ENCODE peak calls at places on chromosome 1, in five cellular contexts. One of them, this sample, is unnamed.

GRCh38 chr1:94856868-94857267 is 36.7 kb downstream of the SLC44A3 start:
- DNase-seq in HCT116: no peak
- DNase-seq in endothelial cell of umbilical vein: no peak
- DNase-seq in GM23338: no peak
- DNase-seq in heart right ventricle: no peak
- DNase-seq in this sample: no peak

GRCh38 chr1:33383489-33383888 is 47.4 kb downstream of the PHC2 start:
- DNase-seq in GM23338: no peak
- DNase-seq in HCT116: no peak
- DNase-seq in heart right ventricle: no peak
- DNase-seq in endothelial cell of umbilical vein: no peak
- DNase-seq in this sample: no peak

GRCh38 chr1:60679524-60679923 is 402.8 kb upstream of the NFIA start:
- DNase-seq in HCT116: no peak
- DNase-seq in endothelial cell of umbilical vein: no peak
- DNase-seq in heart right ventricle: no peak
- DNase-seq in GM23338: peak; percentile 55
- DNase-seq in this sample: no peak

GRCh38 chr1:64470670-64471217 is 815 bp downstream of the CACHD1 start:
- DNase-seq in heart right ventricle: peak; percentile 9
- DNase-seq in endothelial cell of umbilical vein: peak; percentile 46
- DNase-seq in GM23338: peak; percentile 55
- DNase-seq in HCT116: no peak
- DNase-seq in this sample: peak; percentile 28

GRCh38 chr1:199054706-199055105 is 415.9 kb downstream of the PTPRC start:
- DNase-seq in HCT116: no peak
- DNase-seq in endothelial cell of umbilical vein: no peak
- DNase-seq in heart right ventricle: no peak
- DNase-seq in GM23338: no peak
- DNase-seq in this sample: no peak

GRCh38 chr1:207850621-207851407 is 60.1 kb downstream of the CD34 start:
- DNase-seq in HCT116: no peak
- DNase-seq in heart right ventricle: no peak
- DNase-seq in GM23338: no peak
- DNase-seq in endothelial cell of umbilical vein: no peak
- DNase-seq in this sample: no peak

GRCh38 chr1:204146309-204146708 is 5.5 kb downstream of the ETNK2 start:
- DNase-seq in HCT116: no peak
- DNase-seq in endothelial cell of umbilical vein: no peak
- DNase-seq in GM23338: no peak
- DNase-seq in heart right ventricle: no peak
- DNase-seq in this sample: no peak

GRCh38 chr1:53979712-53980450 is 33.7 kb downstream of the LRRC42 start:
- DNase-seq in GM23338: peak; percentile 46
- DNase-seq in HCT116: no peak
- DNase-seq in heart right ventricle: no peak
- DNase-seq in endothelial cell of umbilical vein: no peak
- DNase-seq in this sample: no peak

GRCh38 chr1:24828183-24828886 is 83.1 kb downstream of the CLIC4 start:
- DNase-seq in heart right ventricle: no peak
- DNase-seq in GM23338: no peak
- DNase-seq in endothelial cell of umbilical vein: peak; percentile 29
- DNase-seq in HCT116: no peak
- DNase-seq in this sample: no peak

GRCh38 chr1:23148084-23148483 is 20.6 kb downstream of the LUZP1 start:
- DNase-seq in HCT116: no peak
- DNase-seq in GM23338: no peak
- DNase-seq in heart right ventricle: no peak
- DNase-seq in endothelial cell of umbilical vein: peak; percentile 39
- DNase-seq in this sample: no peak

GRCh38 chr1:28058971-28059878 is 29.2 kb downstream of the EYA3 start:
- DNase-seq in HCT116: no peak
- DNase-seq in GM23338: no peak
- DNase-seq in heart right ventricle: no peak
- DNase-seq in endothelial cell of umbilical vein: no peak
- DNase-seq in this sample: no peak

GRCh38 chr1:111516008-111516535 is 12.6 kb upstream of the ADORA3 start:
- DNase-seq in heart right ventricle: peak; percentile 86
- DNase-seq in endothelial cell of umbilical vein: peak; percentile 75
- DNase-seq in GM23338: peak; percentile 93
- DNase-seq in HCT116: no peak
- DNase-seq in this sample: peak; percentile 82

GRCh38 chr1:108598340-108598739 is 38.4 kb downstream of the EEIG2 start:
- DNase-seq in endothelial cell of umbilical vein: no peak
- DNase-seq in heart right ventricle: no peak
- DNase-seq in HCT116: no peak
- DNase-seq in GM23338: no peak
- DNase-seq in this sample: no peak

GRCh38 chr1:226479432-226479831 is 69.1 kb upstream of the STUM start:
- DNase-seq in HCT116: no peak
- DNase-seq in heart right ventricle: no peak
- DNase-seq in endothelial cell of umbilical vein: peak; percentile 14
- DNase-seq in GM23338: no peak
- DNase-seq in this sample: no peak

GRCh38 chr1:8381618-8382017 is 63.7 kb downstream of the SLC45A1 start:
- DNase-seq in HCT116: no peak
- DNase-seq in heart right ventricle: no peak
- DNase-seq in GM23338: no peak
- DNase-seq in endothelial cell of umbilical vein: no peak
- DNase-seq in this sample: no peak

GRCh38 chr1:116345830-116346229 is 27.2 kb upstream of the ATP1A1 start:
- DNase-seq in GM23338: peak; percentile 72
- DNase-seq in HCT116: no peak
- DNase-seq in endothelial cell of umbilical vein: no peak
- DNase-seq in heart right ventricle: no peak
- DNase-seq in this sample: no peak

GRCh38 chr1:230877139-230877923 is 9.0 kb upstream of the C1orf198 start:
- DNase-seq in HCT116: no peak
- DNase-seq in endothelial cell of umbilical vein: no peak
- DNase-seq in GM23338: no peak
- DNase-seq in heart right ventricle: no peak
- DNase-seq in this sample: no peak

GRCh38 chr1:226993676-226994356 is 53.7 kb downstream of the COQ8A start:
- DNase-seq in endothelial cell of umbilical vein: no peak
- DNase-seq in HCT116: no peak
- DNase-seq in GM23338: peak; percentile 26
- DNase-seq in heart right ventricle: no peak
- DNase-seq in this sample: no peak

GRCh38 chr1:16189921-16190499 is 22.4 kb downstream of the ARHGEF19 start:
- DNase-seq in endothelial cell of umbilical vein: no peak
- DNase-seq in HCT116: no peak
- DNase-seq in GM23338: no peak
- DNase-seq in heart right ventricle: no peak
- DNase-seq in this sample: no peak

GRCh38 chr1:10975567-10976326 is 36.7 kb upstream of the TARDBP start:
- DNase-seq in heart right ventricle: no peak
- DNase-seq in HCT116: no peak
- DNase-seq in GM23338: no peak
- DNase-seq in endothelial cell of umbilical vein: no peak
- DNase-seq in this sample: no peak

GRCh38 chr1:5009376-5010065 is 355.1 kb downstream of the AJAP1 start:
- DNase-seq in HCT116: no peak
- DNase-seq in GM23338: no peak
- DNase-seq in endothelial cell of umbilical vein: no peak
- DNase-seq in heart right ventricle: no peak
- DNase-seq in this sample: no peak

GRCh38 chr1:92754000-92754787 is 30.7 kb downstream of the EVI5 start:
- DNase-seq in endothelial cell of umbilical vein: no peak
- DNase-seq in GM23338: no peak
- DNase-seq in HCT116: no peak
- DNase-seq in heart right ventricle: no peak
- DNase-seq in this sample: no peak

GRCh38 chr1:62050165-62050564 is 144.5 kb upstream of the L1TD1 start:
- DNase-seq in heart right ventricle: no peak
- DNase-seq in GM23338: no peak
- DNase-seq in endothelial cell of umbilical vein: no peak
- DNase-seq in HCT116: no peak
- DNase-seq in this sample: no peak

GRCh38 chr1:41482001-41482765 is 2.3 kb downstream of the EDN2 start:
- DNase-seq in GM23338: no peak
- DNase-seq in heart right ventricle: no peak
- DNase-seq in endothelial cell of umbilical vein: no peak
- DNase-seq in HCT116: no peak
- DNase-seq in this sample: no peak

GRCh38 chr1:17212487-17213121 is 7.7 kb downstream of the PADI1 start:
- DNase-seq in heart right ventricle: no peak
- DNase-seq in GM23338: peak; percentile 39
- DNase-seq in endothelial cell of umbilical vein: peak; percentile 28
- DNase-seq in HCT116: no peak
- DNase-seq in this sample: no peak

GRCh38 chr1:159000627-159001026 is 9.1 kb upstream of the IFI16 start:
- DNase-seq in heart right ventricle: peak; percentile 90
- DNase-seq in GM23338: peak; percentile 54
- DNase-seq in HCT116: peak; percentile 10
- DNase-seq in endothelial cell of umbilical vein: peak; percentile 96
- DNase-seq in this sample: peak; percentile 95

DNA sequence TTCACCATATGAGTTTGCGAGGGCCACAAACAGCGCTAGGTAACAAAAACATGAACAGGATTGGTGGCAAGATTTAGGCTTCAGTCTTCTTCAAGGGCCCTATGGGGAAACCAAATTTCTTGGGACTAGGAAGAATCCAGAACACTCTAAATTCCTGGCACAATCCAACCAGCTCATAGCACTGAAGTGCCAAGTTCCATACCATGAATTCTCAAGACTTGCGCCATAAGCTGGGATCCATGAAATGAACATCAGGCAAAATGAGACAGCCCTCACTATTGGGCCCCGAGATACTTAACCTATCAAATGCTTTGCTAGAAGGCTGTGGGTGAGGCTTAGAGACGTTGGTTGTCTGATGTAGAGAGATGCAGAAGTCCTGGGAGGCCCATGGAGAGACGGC is 322.1 kb downstream of the PAPPA2 start:
- DNase-seq in HCT116: no peak
- DNase-seq in heart right ventricle: no peak
- DNase-seq in GM23338: no peak
- DNase-seq in endothelial cell of umbilical vein: no peak
- DNase-seq in this sample: no peak
- H3K27ac ChIP-seq in HCT116: no peak overlapping the region
- H3K27ac ChIP-seq in heart right ventricle: no peak overlapping the region
- H3K27ac ChIP-seq in GM23338: no peak overlapping the region
- H3K27ac ChIP-seq in endothelial cell of umbilical vein: no peak overlapping the region
- H3K27ac ChIP-seq in this sample: no peak overlapping the region

DNA sequence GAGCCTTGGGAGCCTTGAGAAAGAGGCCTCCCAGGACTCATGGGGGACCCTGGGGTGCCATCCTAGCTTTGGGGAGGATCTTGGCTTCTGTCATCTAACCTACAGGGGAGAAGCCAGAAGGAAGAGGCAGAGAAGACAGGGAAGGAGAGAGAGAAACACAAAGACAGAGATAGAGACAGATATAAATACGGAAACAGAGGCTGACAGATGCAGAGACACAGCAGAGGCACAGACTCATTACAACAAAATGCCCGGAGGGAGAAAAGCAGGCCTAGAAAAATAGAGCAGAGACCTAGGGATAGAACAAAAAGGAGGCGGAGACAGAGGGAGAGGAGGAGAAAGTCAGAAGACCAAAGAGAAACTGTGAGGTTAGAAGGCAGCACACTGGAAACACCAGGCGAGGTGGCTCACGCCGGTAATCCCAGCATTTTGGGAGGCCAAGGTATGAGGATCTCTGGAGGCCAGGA is 1.9 kb downstream of the PEAR1 start:
- DNase-seq in GM23338: no peak
- DNase-seq in HCT116: no peak
- DNase-seq in endothelial cell of umbilical vein: no peak
- DNase-seq in heart right ventricle: no peak
- DNase-seq in this sample: no peak
- H3K4me1 ChIP-seq in GM23338: no peaks in the 10 kb centered on the region
- H3K4me1 ChIP-seq in HCT116: peaks cover 32% of the 10 kb centered on the region
- H3K4me1 ChIP-seq in endothelial cell of umbilical vein: peaks cover 58% of the 10 kb centered on the region
- H3K4me1 ChIP-seq in heart right ventricle: peaks cover 46% of the 10 kb centered on the region
- H3K4me1 ChIP-seq in this sample: peaks cover 67% of the 10 kb centered on the region

DNA sequence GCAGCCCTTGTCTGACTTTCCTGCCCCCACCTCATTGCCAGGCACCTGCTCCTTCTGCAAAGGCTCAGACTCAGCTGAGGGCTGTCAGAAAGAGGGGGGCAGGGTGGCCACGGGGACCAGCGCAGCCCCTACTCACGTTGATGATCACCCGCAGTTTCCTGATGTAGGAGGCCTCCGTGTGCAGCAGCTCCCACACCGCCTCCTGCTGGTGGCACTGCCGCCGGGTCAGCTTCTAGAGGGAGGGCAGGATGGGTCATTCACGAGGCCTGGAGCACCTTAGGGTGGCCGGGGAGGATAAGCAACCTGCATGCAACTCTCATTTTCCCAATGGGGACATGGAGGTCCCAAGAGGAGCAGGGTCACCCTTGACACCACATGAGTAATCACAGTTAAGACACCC is 6.4 kb upstream of the TNFRSF25 start:
- DNase-seq in heart right ventricle: no peak
- DNase-seq in HCT116: no peak
- DNase-seq in GM23338: no peak
- DNase-seq in endothelial cell of umbilical vein: no peak
- DNase-seq in this sample: no peak
- TF ChIP-seq CTCF in heart right ventricle: no peak
- TF ChIP-seq CTCF in HCT116: peak; percentile 87
- TF ChIP-seq CTCF in GM23338: peak; percentile 77
- TF ChIP-seq CTCF in endothelial cell of umbilical vein: peak; percentile 40
- TF ChIP-seq CTCF in this sample: no peak

GRCh38 chr1:155011004-155011416 is 8.4 kb downstream of the ZBTB7B start:
- DNase-seq in GM23338: no peak
- DNase-seq in HCT116: no peak
- DNase-seq in heart right ventricle: no peak
- DNase-seq in endothelial cell of umbilical vein: no peak
- DNase-seq in this sample: peak; percentile 58

GRCh38 chr1:155011437-155011907 is 8.9 kb downstream of the ZBTB7B start:
- DNase-seq in heart right ventricle: no peak
- DNase-seq in GM23338: no peak
- DNase-seq in endothelial cell of umbilical vein: no peak
- DNase-seq in HCT116: no peak
- DNase-seq in this sample: no peak

GRCh38 chr1:155009742-155010141 is 7.1 kb downstream of the ZBTB7B start:
- DNase-seq in heart right ventricle: no peak
- DNase-seq in GM23338: no peak
- DNase-seq in HCT116: no peak
- DNase-seq in endothelial cell of umbilical vein: no peak
- DNase-seq in this sample: no peak

GRCh38 chr1:155009221-155009711 is 6.7 kb downstream of the ZBTB7B start:
- DNase-seq in HCT116: no peak
- DNase-seq in GM23338: no peak
- DNase-seq in endothelial cell of umbilical vein: no peak
- DNase-seq in heart right ventricle: no peak
- DNase-seq in this sample: no peak

DNA sequence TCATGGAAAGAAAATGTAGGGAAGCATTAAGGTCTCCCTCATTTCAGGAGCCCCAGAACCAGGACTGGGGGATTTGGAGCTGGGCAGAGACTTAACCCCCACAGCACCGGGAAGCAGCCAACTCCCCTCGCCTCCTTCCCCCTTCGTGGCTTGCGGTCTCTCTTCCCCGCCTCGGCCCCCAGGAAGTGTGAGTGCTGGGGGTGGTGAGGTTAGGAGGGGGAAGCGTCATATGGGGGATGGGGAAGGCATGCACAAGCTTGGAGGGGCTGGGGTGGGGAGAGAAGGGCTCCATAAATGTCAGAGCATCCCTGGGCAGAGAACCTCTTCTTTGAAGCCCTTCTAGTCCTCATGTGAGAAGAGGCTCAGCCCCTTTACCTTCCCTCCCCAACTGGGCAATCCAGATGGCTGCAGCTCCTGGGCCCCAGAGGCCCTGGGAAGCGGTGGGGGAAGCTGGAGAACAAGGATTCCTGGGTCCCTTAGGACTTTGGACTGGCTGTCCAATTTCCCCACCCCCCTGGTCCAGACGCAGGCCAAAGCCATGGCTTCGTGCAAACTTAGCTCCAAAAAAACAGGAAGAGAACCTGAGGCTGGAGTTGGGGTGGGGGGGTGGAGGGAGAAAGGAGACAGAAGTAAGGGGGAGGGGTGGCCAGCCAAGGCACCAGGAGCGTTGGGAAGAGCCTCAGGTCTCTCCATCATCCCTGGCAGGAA is 7.8 kb downstream of the ZBTB7B start:
- DNase-seq in endothelial cell of umbilical vein: no peak
- DNase-seq in GM23338: no peak
- DNase-seq in HCT116: no peak
- DNase-seq in heart right ventricle: no peak
- DNase-seq in this sample: no peak
- H3K27ac ChIP-seq in endothelial cell of umbilical vein: no peak overlapping the region
- H3K27ac ChIP-seq in GM23338: no peak overlapping the region
- H3K27ac ChIP-seq in HCT116: no peak overlapping the region
- H3K27ac ChIP-seq in heart right ventricle: no peak overlapping the region
- H3K27ac ChIP-seq in this sample: peak overlapping the region; percentile 65